ENCODE peak calls at places on chromosomes 12 and 14, in ten cellular contexts. S, R, Y, G, B, O, E, J, C and Z are unnamed samples.

GRCh38 chr12:11797317-11797913 is 147.9 kb downstream of the ETV6 start:
- DNase-seq in E (no peak), R (no peak), G (no peak), O (no peak), B (no peak), C (no peak), J (peak; percentile 4), Y (no peak), S (no peak), Z (peak; percentile 83)

GRCh38 chr14:50839696-50840095 is 8.7 kb upstream of the NIN start:
- DNase-seq in J (no peak), O (no peak), B (no peak), R (no peak), Y (peak; percentile 58), S (no peak), C (no peak), E (no peak), G (no peak), Z (no peak)

GRCh38 chr14:28101992-28102391 is 664.6 kb upstream of the FOXG1 start:
- DNase-seq in E (no peak), Y (peak; percentile 86), C (no peak), O (peak; percentile 80), S (no peak), R (no peak), J (no peak), G (peak; percentile 24), B (no peak), Z (no peak)

GRCh38 chr14:95535226-95536021 is 574 bp downstream of the GLRX5 start:
- DNase-seq in S (no peak), E (no peak), J (no peak), R (no peak), C (no peak), B (no peak), G (no peak), Y (no peak), O (peak; percentile 20), Z (no peak)

GRCh38 chr14:104473244-104473565 is 106.4 kb upstream of the C14orf180 start:
- DNase-seq in B (no peak), C (no peak), O (no peak), Y (no peak), G (no peak), J (no peak), R (no peak), E (no peak), S (no peak), Z (no peak)

GRCh38 chr14:75861161-75861621 is 120.6 kb downstream of the TGFB3 start:
- DNase-seq in G (no peak), B (no peak), Y (no peak), J (no peak), C (no peak), O (no peak), E (no peak), S (no peak), R (no peak), Z (peak; percentile 97)

GRCh38 chr12:52121848-52122838 is 42.6 kb downstream of the SMIM41 start:
- DNase-seq in O (peak; percentile 54), B (peak; percentile 2), R (peak; percentile 70), J (peak; percentile 26), G (peak; percentile 28), S (no peak), E (peak; percentile 50), Y (no peak), C (no peak), Z (peak; percentile 59)

GRCh38 chr12:7832059-7832696 is 40.5 kb downstream of the SLC2A14 start:
- DNase-seq in B (no peak), O (no peak), G (peak; percentile 5), J (peak; percentile 7), C (no peak), Y (no peak), R (peak; percentile 24), S (peak; percentile 36), E (no peak), Z (peak; percentile 69)

GRCh38 chr14:53744846-53745245 is 211.8 kb downstream of the BMP4 start:
- DNase-seq in G (no peak), J (no peak), O (no peak), S (no peak), B (no peak), R (no peak), E (no peak), Y (no peak), C (no peak), Z (peak; percentile 57)

GRCh38 chr12:78703820-78704525 is 160.6 kb upstream of the SYT1 start:
- DNase-seq in J (no peak), S (peak; percentile 34), O (no peak), B (no peak), Y (no peak), C (no peak), E (no peak), G (no peak), R (no peak), Z (peak; percentile 60)

GRCh38 chr12:52630104-52630500 is 11.7 kb upstream of the KRT73 start:
- DNase-seq in B (no peak), S (no peak), C (no peak), Y (no peak), R (no peak), G (no peak), J (no peak), O (no peak), E (no peak), Z (no peak)

GRCh38 chr12:26052652-26053051 is 72.2 kb downstream of the BHLHE41 start:
- DNase-seq in O (no peak), Y (no peak), J (no peak), B (no peak), S (no peak), G (no peak), C (no peak), E (no peak), R (no peak), Z (no peak)

GRCh38 chr14:91929700-91930099 is 17.8 kb downstream of the FBLN5 start:
- DNase-seq in R (no peak), E (no peak), B (no peak), C (no peak), Y (no peak), O (no peak), J (no peak), S (no peak), G (no peak), Z (peak; percentile 42)

GRCh38 chr14:93132472-93133065 is 16.8 kb upstream of the ITPK1 start:
- DNase-seq in E (no peak), O (peak; percentile 14), S (peak; percentile 35), R (peak; percentile 74), J (peak; percentile 37), G (peak; percentile 61), Y (no peak), C (no peak), B (peak; percentile 2), Z (peak; percentile 57)

GRCh38 chr14:83294941-83295340 is 1761.3 kb upstream of the SEL1L start:
- DNase-seq in C (no peak), J (no peak), Y (no peak), O (no peak), E (no peak), G (no peak), S (no peak), B (no peak), R (no peak), Z (no peak)